ENCODE peak calls at places on chromosomes 13 and 19, in eight cellular contexts. X is iPS DF 6.9, S is endodermal cell, U is cardiac fibroblast, N is psoas muscle, Q is esophagus muscularis mucosa, P is BJ, B is neuronal stem cell. C is an unnamed sample.

GRCh38 chr13:35157143-35157755 is 215.2 kb downstream of the NBEA start:
- DNase-seq in X (peak), S (peak), U (peak), N (no peak), Q (no peak), P (no peak), B (peak), C (no peak)

GRCh38 chr19:54077334-54077733 is 3.8 kb downstream of the TARM1 start:
- DNase-seq in X (no peak), S (no peak), U (no peak), N (no peak), Q (no peak), P (no peak), B (no peak), C (no peak)

GRCh38 chr19:38728752-38729541 is 15.3 kb downstream of the CAPN12 start:
- DNase-seq in X (no peak), S (no peak), U (no peak), N (peak), Q (no peak), P (no peak), B (no peak), C (no peak)

GRCh38 chr13:60329221-60329983 is 67.6 kb upstream of the TDRD3 start:
- DNase-seq in X (peak), S (peak), U (peak), N (no peak), Q (no peak), P (no peak), B (peak), C (no peak)

GRCh38 chr13:84237181-84237580 is 354.9 kb upstream of the SLITRK1 start:
- DNase-seq in X (no peak), S (no peak), U (no peak), N (no peak), Q (no peak), P (no peak), B (no peak), C (no peak)

GRCh38 chr19:34226036-34226435 is 28.3 kb upstream of the GARRE1 start:
- DNase-seq in X (no peak), S (no peak), U (no peak), N (no peak), Q (no peak), P (no peak), B (no peak), C (no peak)

GRCh38 chr13:24854311-24854710 is 90.3 kb downstream of the RNF17 start:
- DNase-seq in X (no peak), S (no peak), U (peak), N (no peak), Q (no peak), P (no peak), B (no peak), C (no peak)

GRCh38 chr13:95154441-95154886 is 146.8 kb downstream of the ABCC4 start:
- DNase-seq in X (no peak), S (no peak), U (peak), N (no peak), Q (no peak), P (no peak), B (no peak), C (peak)

GRCh38 chr13:103188688-103189326 is 122.6 kb upstream of the SLC10A2 start:
- DNase-seq in X (no peak), S (no peak), U (peak), N (no peak), Q (no peak), P (no peak), B (no peak), C (no peak)

GRCh38 chr19:33767898-33768413 is 28.7 kb upstream of the KCTD15 start:
- DNase-seq in X (peak), S (peak), U (peak), N (no peak), Q (no peak), P (no peak), B (peak), C (no peak)

GRCh38 chr13:113616281-113616906 is 31.8 kb downstream of the TFDP1 start:
- DNase-seq in X (no peak), S (no peak), U (peak), N (no peak), Q (no peak), P (no peak), B (no peak), C (no peak)

GRCh38 chr13:66995366-66995663 is 234.8 kb downstream of the PCDH9 start:
- DNase-seq in X (no peak), S (no peak), U (no peak), N (no peak), Q (no peak), P (no peak), B (no peak), C (no peak)

GRCh38 chr13:66992183-66992582 is 238.0 kb downstream of the PCDH9 start:
- DNase-seq in X (no peak), S (no peak), U (peak), N (no peak), Q (no peak), P (no peak), B (no peak), C (no peak)

GRCh38 chr13:66994498-66995365 is 235.4 kb downstream of the PCDH9 start:
- DNase-seq in X (no peak), S (no peak), U (no peak), N (no peak), Q (no peak), P (no peak), B (no peak), C (no peak)

GRCh38 chr13:66992683-66993082 is 237.5 kb downstream of the PCDH9 start:
- DNase-seq in X (no peak), S (no peak), U (no peak), N (no peak), Q (no peak), P (no peak), B (no peak), C (no peak)

GRCh38 chr13:66994097-66994496 is 236.0 kb downstream of the PCDH9 start:
- DNase-seq in X (peak), S (peak), U (peak), N (peak), Q (no peak), P (no peak), B (peak), C (no peak)
- H3K4me3 ChIP-seq in X (no peak), S (peak), U (peak), N (peak), Q (peak), P (no peak), B (no peak), C (no peak)

GRCh38 chr13:108525867-108526266 is 103.5 kb upstream of the MYO16 start:
- DNase-seq in X (no peak), S (no peak), U (no peak), N (no peak), Q (no peak), P (no peak), B (no peak), C (no peak)

GRCh38 chr13:108528303-108528702 is 101.1 kb upstream of the MYO16 start:
- DNase-seq in X (no peak), S (no peak), U (no peak), N (no peak), Q (no peak), P (no peak), B (no peak), C (no peak)

GRCh38 chr13:108533842-108534241 is 95.6 kb upstream of the MYO16 start:
- DNase-seq in X (no peak), S (no peak), U (no peak), N (no peak), Q (no peak), P (no peak), B (no peak), C (no peak)

GRCh38 chr13:108527849-108528248 is 101.6 kb upstream of the MYO16 start:
- DNase-seq in X (no peak), S (no peak), U (no peak), N (no peak), Q (no peak), P (no peak), B (no peak), C (no peak)
- H3K4me3 ChIP-seq in X (no peak), S (no peak), U (no peak), N (no peak), Q (no peak), P (no peak), B (no peak), C (no peak)

DNA sequence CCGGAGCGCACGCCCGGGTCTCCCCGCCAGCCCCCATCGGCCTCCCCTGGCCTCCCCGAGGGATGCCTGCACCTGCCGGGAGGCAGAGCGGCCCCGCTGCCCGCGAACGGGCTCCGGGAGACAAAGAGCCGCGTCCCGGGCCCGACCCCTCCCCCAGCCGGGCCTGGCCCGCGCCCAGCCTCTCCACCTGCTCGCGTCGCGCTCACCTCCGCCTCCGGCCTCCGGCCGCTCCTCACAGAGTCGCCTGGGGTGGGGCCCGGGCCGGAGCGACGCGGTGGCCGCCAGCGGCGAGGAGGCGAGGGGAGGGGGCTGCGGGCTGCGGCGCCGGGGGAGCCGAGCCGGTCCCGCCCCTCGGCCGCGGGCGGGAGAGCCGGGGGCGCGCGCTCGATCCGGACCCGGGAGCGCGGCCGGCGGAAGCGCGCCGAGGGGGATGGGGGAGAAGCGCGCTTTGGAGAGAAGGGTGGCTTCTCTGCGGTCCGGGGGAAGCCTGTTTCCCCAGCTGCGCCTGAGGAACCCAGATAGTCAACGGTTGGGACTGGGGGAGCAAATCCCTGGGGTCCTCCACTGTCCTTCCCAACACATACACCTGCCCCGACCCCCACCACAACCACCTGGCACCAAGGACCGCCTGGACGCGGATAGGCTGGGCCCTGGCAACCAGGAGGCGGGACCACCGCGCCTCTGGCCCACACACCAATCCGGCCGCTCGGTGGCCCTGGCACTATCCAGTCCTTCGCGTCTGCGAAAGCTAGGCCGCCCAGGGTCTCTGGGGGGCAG is at the start of gene PRR36:
- DNase-seq in X (no peak), S (peak), U (no peak), N (no peak), Q (no peak), P (no peak), B (peak), C (no peak)
- H3K4me3 ChIP-seq in X (peak), S (peak), U (no peak), N (no peak), Q (peak), P (peak), B (peak), C (no peak)

GRCh38 chr19:47036233-47036651 is 12.2 kb downstream of the TMEM160 start:
- DNase-seq in X (no peak), S (no peak), U (no peak), N (no peak), Q (no peak), P (no peak), B (no peak), C (no peak)
- H3K4me3 ChIP-seq in X (no peak), S (peak), U (peak), N (peak), Q (peak), P (peak), B (peak), C (peak)

GRCh38 chr19:3029070-3029923 is at the start of gene TLE2:
- DNase-seq in X (no peak), S (peak), U (no peak), N (no peak), Q (no peak), P (no peak), B (no peak), C (no peak)
- H3K4me3 ChIP-seq in X (peak), S (peak), U (peak), N (peak), Q (peak), P (peak), B (no peak), C (peak)

C was measured in keratinocyte.